ENCODE peak calls at places on chromosomes 3 and 15, in five cellular contexts. R is fibroblast of mammary gland, D is stomach, K is IMR-90, M is Panc1. X is an unnamed sample.

GRCh38 chr3:139111392-139112229 is 66.9 kb upstream of the PRR23C start:
- DNase-seq in M (peak), D (peak), R (peak), K (peak), X (peak)

GRCh38 chr3:39171860-39172259 is 18.5 kb upstream of the CSRNP1 start:
- DNase-seq in R (no peak), D (no peak), K (no peak), M (no peak), X (no peak)

GRCh38 chr15:70792171-70792573 is 28.8 kb upstream of the UACA start:
- DNase-seq in R (peak), M (peak), K (peak), D (no peak), X (peak)

GRCh38 chr3:13002398-13003124 is 70.7 kb downstream of the IQSEC1 start:
- DNase-seq in R (no peak), M (no peak), K (no peak), D (no peak), X (no peak)

GRCh38 chr3:149815318-149815717 is 2.3 kb downstream of the RNF13 start:
- DNase-seq in D (no peak), K (no peak), M (no peak), R (no peak), X (no peak)

GRCh38 chr3:77142636-77143035 is 102.7 kb downstream of the ROBO2 start:
- DNase-seq in D (no peak), R (no peak), K (no peak), M (no peak), X (no peak)

GRCh38 chr3:43958973-43959372 is 268.2 kb downstream of the ABHD5 start:
- DNase-seq in K (no peak), R (no peak), D (no peak), M (no peak), X (no peak)

GRCh38 chr3:10464068-10464434 is 41.3 kb downstream of the ATP2B2 start:
- DNase-seq in K (no peak), R (no peak), D (no peak), M (no peak), X (no peak)

GRCh38 chr15:33443699-33444098 is 132.9 kb downstream of the RYR3 start:
- DNase-seq in D (no peak), M (no peak), K (no peak), R (no peak), X (no peak)

GRCh38 chr3:195133462-195133861 is 137.5 kb downstream of the XXYLT1 start:
- DNase-seq in K (peak), M (no peak), R (peak), D (no peak), X (peak)

GRCh38 chr3:152269423-152270144 is 855 bp downstream of the MBNL1 start:
- DNase-seq in K (peak), R (peak), D (peak), M (peak), X (peak)

GRCh38 chr3:37979798-37980476 is 10.6 kb upstream of the VILL start:
- DNase-seq in D (no peak), K (no peak), M (no peak), R (no peak), X (no peak)

GRCh38 chr15:89912674-89913396 is at the start of gene ARPIN:
- DNase-seq in K (peak), M (no peak), D (peak), R (peak), X (peak)

GRCh38 chr3:115891237-115891636 is 267.9 kb downstream of the GAP43 start:
- DNase-seq in D (no peak), K (no peak), R (no peak), M (no peak), X (peak)

GRCh38 chr15:75723171-75723846 is 10.7 kb upstream of the CSPG4 start:
- DNase-seq in K (no peak), R (no peak), D (no peak), M (no peak), X (peak)

GRCh38 chr3:120497318-120497717 is 46.5 kb upstream of the FSTL1 start:
- DNase-seq in D (no peak), M (no peak), K (peak), R (peak), X (peak)

GRCh38 chr15:66907826-66908502 is 157.4 kb upstream of the SMAD3 start:
- DNase-seq in K (peak), D (no peak), M (no peak), R (no peak), X (no peak)

GRCh38 chr3:159766563-159767185 is 222.0 kb upstream of the IL12A start:
- DNase-seq in D (no peak), M (no peak), K (peak), R (peak), X (peak)

GRCh38 chr15:52651868-52652267 is 27.3 kb downstream of the ATOSA start:
- DNase-seq in K (peak), D (peak), R (peak), M (peak), X (peak)

GRCh38 chr3:169811606-169812123 is 1.0 kb upstream of the LRRIQ4 start:
- DNase-seq in K (peak), M (no peak), D (no peak), R (peak), X (peak)

GRCh38 chr3:194556086-194557056 is 69.6 kb upstream of the ATP13A3 start:
- DNase-seq in D (no peak), R (peak), K (peak), M (no peak), X (no peak)

GRCh38 chr3:122497425-122497824 is 17.3 kb downstream of the KPNA1 start:
- DNase-seq in R (peak), D (no peak), K (peak), M (peak), X (peak)

GRCh38 chr3:38829404-38829803 is 13.4 kb upstream of the SCN10A start:
- DNase-seq in K (peak), D (no peak), M (no peak), R (peak), X (peak)

GRCh38 chr15:31081568-31082250 is 19.8 kb downstream of the TRPM1 start:
- DNase-seq in D (peak), K (no peak), M (no peak), R (no peak), X (peak)

DNA sequence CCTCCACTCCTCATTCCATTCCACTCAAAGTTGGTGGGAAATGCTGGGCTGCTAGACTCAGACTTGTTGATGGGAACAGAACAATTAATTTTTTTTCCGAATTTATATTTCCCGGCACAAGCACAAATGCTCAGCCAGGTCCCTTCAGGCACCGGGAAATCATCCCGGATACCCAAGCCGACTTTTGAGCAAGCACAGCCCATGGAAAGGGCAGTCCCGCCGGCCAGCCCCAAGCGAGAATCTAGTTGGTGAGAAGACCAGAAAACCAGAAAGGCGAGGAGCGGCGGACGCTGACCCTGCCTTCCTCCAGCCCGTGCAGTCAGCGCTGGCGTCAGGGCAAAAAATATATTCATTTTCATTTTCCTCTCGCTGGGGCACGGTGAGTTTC is 758 bp upstream of the ZIC4 start:
- DNase-seq in M (no peak), D (no peak), R (no peak), K (no peak), X (no peak)
- H3K4me3 ChIP-seq in M (peak), D (no peak), R (no peak), K (no peak), X (no peak)

GRCh38 chr15:64430000-64430735 is 30.2 kb upstream of the ZNF609 start:
- DNase-seq in D (no peak), M (no peak), K (peak), R (peak), X (no peak)
- TF ChIP-seq CTCF in D (no peak), M (no peak), K (no peak), R (no peak), X (no peak)

DNA sequence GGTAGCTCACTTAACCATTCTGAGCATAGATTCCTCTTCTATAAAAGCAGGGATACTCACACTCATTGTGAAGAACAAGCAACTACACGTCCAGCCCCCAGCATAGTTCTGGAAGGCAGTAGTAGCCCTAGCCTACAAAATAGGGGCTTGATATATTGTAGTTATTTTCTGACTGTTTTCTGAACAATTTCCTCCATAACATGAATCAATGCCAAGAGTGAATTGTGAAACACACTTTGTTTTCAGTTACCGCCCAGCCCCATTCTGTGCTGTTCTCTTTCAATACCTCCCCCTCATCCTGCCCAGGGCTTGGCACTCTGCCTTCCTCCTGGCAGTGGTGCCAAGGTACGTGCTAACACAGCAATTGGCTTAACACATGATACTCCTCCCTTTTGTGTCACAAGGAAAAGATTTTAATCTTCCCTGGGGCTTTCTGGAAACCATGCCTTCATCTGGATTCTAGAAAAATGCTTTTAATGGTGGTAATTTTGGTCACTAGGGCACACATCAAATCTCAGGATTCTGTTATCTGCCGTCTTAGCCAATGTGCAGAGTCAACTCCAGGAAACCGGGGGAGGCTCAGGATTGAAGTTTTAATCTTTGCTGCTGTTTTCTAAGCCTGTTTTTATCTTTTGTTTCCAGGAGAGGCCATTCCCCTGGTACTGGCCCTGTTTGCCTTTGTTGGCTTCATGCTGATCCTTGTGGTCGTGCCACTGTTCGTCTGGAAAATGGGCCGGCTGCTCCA is 37.2 kb downstream of the IL20RB start:
- DNase-seq in D (peak), R (peak), M (no peak), K (peak), X (peak)
- H3K4me3 ChIP-seq in D (no peak), R (no peak), M (no peak), K (no peak), X (no peak)

GRCh38 chr3:42830437-42831320 is 21.4 kb downstream of the ACKR2 start:
- DNase-seq in M (no peak), K (peak), R (peak), D (no peak), X (peak)
- TF ChIP-seq CTCF in M (no peak), K (peak), R (peak), D (peak), X (peak)

GRCh38 chr3:125141596-125142417 is 70.7 kb downstream of the SLC12A8 start:
- DNase-seq in R (no peak), K (no peak), D (peak), M (no peak), X (peak)
- H3K4me3 ChIP-seq in R (peak), K (no peak), D (peak), M (no peak), X (peak)

DNA sequence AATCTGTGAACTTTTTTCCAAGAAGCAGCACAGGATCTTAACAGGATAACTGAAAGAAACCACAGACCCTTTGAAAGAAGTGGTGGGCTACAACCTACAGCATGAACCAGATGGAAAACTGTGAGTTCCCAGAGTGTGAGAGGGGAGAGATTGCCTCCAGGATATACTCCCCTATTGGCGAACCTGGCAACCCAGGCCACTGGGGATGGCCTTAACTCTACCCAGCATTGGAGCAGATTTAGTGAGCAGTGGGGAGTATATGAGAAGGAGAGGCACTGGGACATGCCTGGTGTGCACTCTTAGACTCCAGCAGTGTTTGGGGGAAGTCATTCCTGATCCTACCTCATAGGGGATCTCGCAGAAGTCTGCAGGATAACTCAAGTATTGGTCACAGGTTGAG is 201.0 kb upstream of the TP63 start:
- DNase-seq in K (no peak), D (no peak), M (no peak), R (no peak), X (no peak)
- TF ChIP-seq CTCF in K (no peak), D (no peak), M (no peak), R (no peak), X (no peak)

X was measured in epithelial cell of esophagus.